ENCODE peak calls at places on chromosomes 2 and 18, in ten cellular contexts. J is CD4-positive, CD25-positive, alpha-beta regulatory T cell; H is GM12865; K is choroid plexus epithelial cell; E is CD8-positive, alpha-beta memory T cell; S is GM06990; R is hepatocyte; V is fibroblast of pulmonary artery; Z is fibroblast of villous mesenchyme; B is aorta. A is an unnamed sample.
A peak's percentile ranks its signal among the peaks of the same experiment; 100 is the strongest.

GRCh38 chr2:112831380-112831930 is 5.1 kb downstream of the IL1B start:
- DNase-seq in Z (no peak), J (no peak), S (no peak), V (peak; percentile 52), E (no peak), K (no peak), H (no peak), B (no peak), R (no peak), A (no peak)

GRCh38 chr2:225033440-225034390 is 8.6 kb downstream of the DOCK10 start:
- DNase-seq in V (no peak), R (no peak), S (no peak), B (no peak), Z (no peak), E (no peak), H (no peak), J (no peak), K (no peak), A (no peak)

GRCh38 chr2:20227894-20228505 is 3.1 kb upstream of the SDC1 start:
- DNase-seq in H (no peak), S (no peak), E (no peak), B (no peak), Z (no peak), V (no peak), J (no peak), R (no peak), K (no peak), A (no peak)

GRCh38 chr18:62777814-62778213 is 62.5 kb downstream of the PHLPP1 start:
- DNase-seq in E (no peak), V (no peak), Z (no peak), K (no peak), R (no peak), B (no peak), H (no peak), J (no peak), S (no peak), A (no peak)

GRCh38 chr2:157302492-157303099 is 23.0 kb downstream of the ERMN start:
- DNase-seq in Z (peak; percentile 45), S (no peak), J (peak; percentile 58), R (peak; percentile 81), H (peak; percentile 51), B (no peak), V (peak; percentile 68), K (peak; percentile 66), E (peak; percentile 56), A (no peak)

GRCh38 chr2:57453929-57454328 is 592.7 kb upstream of the VRK2 start:
- DNase-seq in B (no peak), H (no peak), J (no peak), K (peak; percentile 14), Z (no peak), V (no peak), E (no peak), R (no peak), S (no peak), A (no peak)

GRCh38 chr2:121044412-121044811 is 240.6 kb downstream of the TFCP2L1 start:
- DNase-seq in K (peak; percentile 10), S (no peak), V (no peak), E (no peak), J (no peak), B (no peak), R (no peak), H (no peak), Z (no peak), A (no peak)

GRCh38 chr2:28277466-28277865 is 115.2 kb upstream of the FOSL2 start:
- DNase-seq in V (no peak), Z (no peak), S (no peak), B (no peak), J (no peak), K (no peak), H (no peak), R (peak; percentile 29), E (no peak), A (no peak)

GRCh38 chr2:74690571-74690970 is 36.5 kb downstream of the SEMA4F start:
- DNase-seq in B (no peak), V (peak; percentile 82), H (peak; percentile 72), Z (peak; percentile 77), J (peak; percentile 17), E (no peak), K (peak; percentile 78), S (no peak), R (peak; percentile 73), A (no peak)

GRCh38 chr2:239640210-239640609 is 239.4 kb upstream of the HDAC4 start:
- DNase-seq in B (no peak), R (no peak), H (no peak), Z (no peak), S (no peak), V (no peak), E (no peak), J (no peak), K (no peak), A (no peak)

GRCh38 chr2:112867701-112868631 is 31.4 kb upstream of the IL1B start:
- DNase-seq in Z (no peak), J (no peak), E (no peak), B (no peak), H (no peak), V (no peak), S (no peak), K (no peak), R (no peak), A (no peak)

GRCh38 chr2:105405291-105405690 is 6.4 kb upstream of the FHL2 start:
- DNase-seq in E (no peak), B (no peak), K (peak; percentile 61), R (no peak), S (no peak), V (no peak), Z (peak; percentile 80), J (no peak), H (no peak), A (no peak)

GRCh38 chr18:46281185-46282176 is 177.3 kb downstream of the HAUS1 start:
- DNase-seq in S (peak; percentile 12), H (peak; percentile 64), J (peak; percentile 40), B (peak; percentile 67), K (peak; percentile 90), R (peak; percentile 86), Z (peak; percentile 77), E (peak; percentile 27), V (peak; percentile 83), A (peak; percentile 66)

GRCh38 chr2:174797792-174798276 is 33.6 kb upstream of the CHRNA1 start:
- DNase-seq in R (no peak), H (no peak), Z (peak; percentile 71), J (no peak), V (no peak), B (no peak), E (no peak), S (no peak), K (peak; percentile 58), A (no peak)

GRCh38 chr2:11305958-11306357 is 38.5 kb downstream of the ROCK2 start:
- DNase-seq in H (no peak), R (peak; percentile 17), J (no peak), S (no peak), E (no peak), K (peak; percentile 91), V (peak; percentile 82), Z (peak; percentile 71), B (no peak), A (no peak)

GRCh38 chr2:161315380-161315779 is 7.2 kb downstream of the PSMD14 start:
- DNase-seq in R (no peak), V (no peak), B (no peak), E (no peak), K (no peak), S (no peak), Z (no peak), H (no peak), J (no peak), A (no peak)
- H3K4me3 ChIP-seq in R (no peak overlapping the region), V (no peak overlapping the region), B (no peak overlapping the region), E (no peak overlapping the region), K (no peak overlapping the region), S (no peak overlapping the region), Z (no peak overlapping the region), H (no peak overlapping the region), J (no peak overlapping the region), A (no peak overlapping the region)

DNA sequence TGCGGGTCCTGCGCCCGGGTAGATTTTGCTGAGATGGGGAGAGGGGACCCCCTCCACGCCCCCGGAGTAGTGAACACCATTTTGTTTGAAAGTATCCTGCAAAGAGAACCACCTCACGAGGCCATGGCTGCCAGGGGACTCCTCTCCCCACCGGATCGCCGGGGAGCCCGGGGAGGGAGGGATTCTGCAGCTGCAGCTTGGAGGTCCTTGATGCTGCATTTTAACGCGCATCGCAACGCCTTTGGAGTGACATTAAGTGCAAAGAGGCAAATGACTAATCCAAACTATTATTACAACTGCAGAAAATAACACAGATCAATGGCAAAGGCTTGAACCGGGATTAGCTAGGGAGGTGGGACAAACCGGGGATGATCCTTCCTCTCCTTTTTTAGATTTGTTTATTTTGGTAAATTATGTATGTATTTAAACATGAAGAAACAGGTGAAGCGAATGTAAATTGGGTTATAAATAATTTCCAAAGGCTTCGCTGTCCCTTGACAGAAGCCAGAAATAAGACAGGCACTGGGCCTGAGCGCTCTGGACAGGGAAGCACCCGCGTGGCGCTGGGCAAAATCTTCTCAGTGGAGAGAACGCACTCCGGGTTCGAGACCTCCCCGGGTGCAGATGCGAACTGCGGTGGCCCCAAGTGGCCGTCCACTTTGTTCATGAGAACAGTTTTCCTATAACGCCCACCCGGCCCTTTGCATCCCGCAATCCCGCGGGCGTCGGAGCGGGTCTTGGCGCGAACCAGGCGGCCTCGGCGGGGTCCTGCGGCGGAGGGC is 860 bp upstream of the DPYSL5 start:
- DNase-seq in B (no peak), S (no peak), R (peak; percentile 8), K (no peak), V (no peak), E (no peak), Z (no peak), H (no peak), J (no peak), A (no peak)
- H3K4me3 ChIP-seq in B (peak overlapping the region; percentile 24), S (no peak overlapping the region), R (peak overlapping the region; percentile 8), K (no peak overlapping the region), V (no peak overlapping the region), E (no peak overlapping the region), Z (no peak overlapping the region), H (no peak overlapping the region), J (no peak overlapping the region), A (peak overlapping the region; percentile 46)

GRCh38 chr2:208407667-208408066 is 1.1 kb downstream of the PTH2R start:
- DNase-seq in R (peak; percentile 38), B (no peak), K (peak; percentile 46), E (no peak), H (peak; percentile 27), S (no peak), V (peak; percentile 35), Z (peak; percentile 11), J (no peak), A (no peak)
- H3K4me3 ChIP-seq in R (no peak overlapping the region), B (no peak overlapping the region), K (no peak overlapping the region), E (no peak overlapping the region), H (no peak overlapping the region), S (no peak overlapping the region), V (no peak overlapping the region), Z (no peak overlapping the region), J (no peak overlapping the region), A (no peak overlapping the region)

DNA sequence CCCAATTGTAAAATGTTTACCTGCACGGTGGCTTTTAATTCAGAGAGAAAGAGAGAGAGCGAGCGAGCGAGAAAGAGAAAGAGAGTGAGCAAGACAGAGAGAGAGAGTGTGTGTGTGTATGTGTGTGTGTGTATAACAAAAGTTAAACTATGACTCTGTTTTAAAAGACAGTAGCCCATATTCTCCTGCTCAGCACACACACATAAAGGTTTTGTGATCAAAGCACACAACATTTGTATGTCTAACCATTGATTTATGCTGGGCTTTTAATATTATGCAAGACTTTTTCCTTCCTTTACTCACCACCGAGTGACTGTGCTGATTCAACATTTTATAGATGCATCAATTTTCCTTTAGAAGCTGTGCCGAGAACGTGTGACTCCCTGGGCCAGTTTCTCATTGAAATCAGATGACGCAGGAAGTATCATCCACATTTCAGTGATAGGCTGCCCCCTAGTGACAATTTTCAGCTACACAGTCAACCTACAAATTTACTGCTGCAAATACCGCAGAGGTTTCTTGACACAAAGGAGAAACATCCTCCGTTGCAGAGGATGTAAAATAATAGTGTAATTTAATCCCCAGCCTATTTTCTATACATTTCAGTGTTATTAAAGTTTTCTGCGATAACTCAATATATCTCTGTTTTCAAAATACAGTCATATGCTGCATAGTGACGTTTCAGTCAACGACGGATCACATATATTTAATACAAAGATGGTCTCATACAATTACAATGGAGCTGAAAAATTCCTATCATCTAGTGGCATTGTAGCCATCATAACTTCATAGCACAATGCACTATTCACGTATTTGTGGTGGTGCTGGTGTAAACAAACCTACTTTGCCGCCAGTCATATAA is 165.9 kb upstream of the TANK start:
- DNase-seq in Z (peak; percentile 92), V (peak; percentile 96), J (peak; percentile 78), H (peak; percentile 78), B (peak; percentile 74), R (peak; percentile 92), S (peak; percentile 20), E (peak; percentile 66), K (peak; percentile 96), A (peak; percentile 46)
- H3K4me3 ChIP-seq in Z (no peak overlapping the region), V (no peak overlapping the region), J (peak overlapping the region; percentile 55), H (no peak overlapping the region), B (no peak overlapping the region), R (no peak overlapping the region), S (no peak overlapping the region), E (no peak overlapping the region), K (peak overlapping the region; percentile 34), A (no peak overlapping the region)